ENCODE peak calls at places on chromosomes 1 and 21, in ten cellular contexts. One of them, this sample, is unnamed.

GRCh38 chr1:197400522-197400902 is 132.5 kb downstream of the CRB1 start:
- DNase-seq in lower leg skin: no peak
- DNase-seq in fibroblast of mammary gland: no peak
- DNase-seq in cardiac fibroblast: no peak
- DNase-seq in PC-3: no peak
- DNase-seq in mammary epithelial cell: no peak
- DNase-seq in GM20000: no peak
- DNase-seq in osteoblast: no peak
- DNase-seq in foreskin fibroblast: no peak
- DNase-seq in stomach: no peak
- DNase-seq in this sample: no peak

GRCh38 chr1:245684636-245685035 is 529.9 kb downstream of the KIF26B start:
- DNase-seq in stomach: peak; percentile 11
- DNase-seq in GM20000: no peak
- DNase-seq in mammary epithelial cell: no peak
- DNase-seq in foreskin fibroblast: no peak
- DNase-seq in lower leg skin: no peak
- DNase-seq in PC-3: no peak
- DNase-seq in osteoblast: no peak
- DNase-seq in cardiac fibroblast: no peak
- DNase-seq in fibroblast of mammary gland: no peak
- DNase-seq in this sample: no peak

GRCh38 chr1:50108497-50109073 is at the start of gene ELAVL4:
- DNase-seq in stomach: no peak
- DNase-seq in osteoblast: no peak
- DNase-seq in PC-3: no peak
- DNase-seq in lower leg skin: no peak
- DNase-seq in GM20000: no peak
- DNase-seq in mammary epithelial cell: no peak
- DNase-seq in fibroblast of mammary gland: no peak
- DNase-seq in foreskin fibroblast: no peak
- DNase-seq in cardiac fibroblast: no peak
- DNase-seq in this sample: no peak

GRCh38 chr1:107964397-107965111 is 426 bp downstream of the VAV3 start:
- DNase-seq in GM20000: peak; percentile 47
- DNase-seq in PC-3: no peak
- DNase-seq in osteoblast: peak; percentile 47
- DNase-seq in mammary epithelial cell: peak; percentile 53
- DNase-seq in cardiac fibroblast: peak; percentile 13
- DNase-seq in lower leg skin: no peak
- DNase-seq in foreskin fibroblast: no peak
- DNase-seq in stomach: peak; percentile 37
- DNase-seq in fibroblast of mammary gland: no peak
- DNase-seq in this sample: no peak

GRCh38 chr1:17112496-17113236 is 6.6 kb downstream of the PADI2 start:
- DNase-seq in GM20000: no peak
- DNase-seq in lower leg skin: no peak
- DNase-seq in foreskin fibroblast: no peak
- DNase-seq in mammary epithelial cell: no peak
- DNase-seq in stomach: no peak
- DNase-seq in fibroblast of mammary gland: no peak
- DNase-seq in cardiac fibroblast: no peak
- DNase-seq in PC-3: no peak
- DNase-seq in osteoblast: peak; percentile 4
- DNase-seq in this sample: no peak

GRCh38 chr1:231335663-231336602 is 1.7 kb downstream of the EXOC8 start:
- DNase-seq in foreskin fibroblast: no peak
- DNase-seq in GM20000: no peak
- DNase-seq in lower leg skin: no peak
- DNase-seq in PC-3: peak; percentile 46
- DNase-seq in mammary epithelial cell: peak; percentile 2
- DNase-seq in cardiac fibroblast: no peak
- DNase-seq in osteoblast: peak; percentile 56
- DNase-seq in stomach: no peak
- DNase-seq in fibroblast of mammary gland: no peak
- DNase-seq in this sample: no peak

GRCh38 chr1:230632273-230632873 is 9.9 kb upstream of the COG2 start:
- DNase-seq in lower leg skin: no peak
- DNase-seq in mammary epithelial cell: peak; percentile 39
- DNase-seq in cardiac fibroblast: peak; percentile 44
- DNase-seq in stomach: peak; percentile 32
- DNase-seq in fibroblast of mammary gland: peak; percentile 47
- DNase-seq in osteoblast: no peak
- DNase-seq in PC-3: peak; percentile 85
- DNase-seq in GM20000: no peak
- DNase-seq in foreskin fibroblast: peak; percentile 68
- DNase-seq in this sample: no peak

GRCh38 chr1:231528175-231529029 is at the start of gene TSNAX:
- DNase-seq in lower leg skin: peak; percentile 85
- DNase-seq in PC-3: peak; percentile 97
- DNase-seq in cardiac fibroblast: peak; percentile 95
- DNase-seq in fibroblast of mammary gland: peak; percentile 91
- DNase-seq in mammary epithelial cell: peak; percentile 90
- DNase-seq in stomach: peak; percentile 92
- DNase-seq in foreskin fibroblast: peak; percentile 97
- DNase-seq in GM20000: peak; percentile 92
- DNase-seq in osteoblast: peak; percentile 95
- DNase-seq in this sample: peak; percentile 70

GRCh38 chr1:11598461-11598860 is 55.8 kb downstream of the FBXO2 start:
- DNase-seq in mammary epithelial cell: peak; percentile 3
- DNase-seq in foreskin fibroblast: peak; percentile 6
- DNase-seq in stomach: no peak
- DNase-seq in osteoblast: peak; percentile 91
- DNase-seq in cardiac fibroblast: peak; percentile 64
- DNase-seq in fibroblast of mammary gland: peak; percentile 8
- DNase-seq in PC-3: no peak
- DNase-seq in GM20000: no peak
- DNase-seq in lower leg skin: no peak
- DNase-seq in this sample: no peak

GRCh38 chr21:34867785-34868184 is 181.3 kb downstream of the RUNX1 start:
- DNase-seq in foreskin fibroblast: no peak
- DNase-seq in PC-3: no peak
- DNase-seq in lower leg skin: no peak
- DNase-seq in mammary epithelial cell: no peak
- DNase-seq in fibroblast of mammary gland: no peak
- DNase-seq in cardiac fibroblast: no peak
- DNase-seq in osteoblast: no peak
- DNase-seq in GM20000: no peak
- DNase-seq in stomach: no peak
- DNase-seq in this sample: no peak

GRCh38 chr1:183735069-183735860 is 69.7 kb upstream of the RGL1 start:
- DNase-seq in cardiac fibroblast: peak; percentile 29
- DNase-seq in stomach: no peak
- DNase-seq in lower leg skin: no peak
- DNase-seq in mammary epithelial cell: no peak
- DNase-seq in GM20000: no peak
- DNase-seq in PC-3: peak; percentile 4
- DNase-seq in fibroblast of mammary gland: peak; percentile 22
- DNase-seq in foreskin fibroblast: peak; percentile 46
- DNase-seq in osteoblast: no peak
- DNase-seq in this sample: no peak

GRCh38 chr1:183739640-183740385 is 65.1 kb upstream of the RGL1 start:
- DNase-seq in GM20000: no peak
- DNase-seq in mammary epithelial cell: no peak
- DNase-seq in lower leg skin: no peak
- DNase-seq in foreskin fibroblast: no peak
- DNase-seq in PC-3: no peak
- DNase-seq in osteoblast: no peak
- DNase-seq in cardiac fibroblast: peak; percentile 18
- DNase-seq in stomach: no peak
- DNase-seq in fibroblast of mammary gland: peak; percentile 62
- DNase-seq in this sample: no peak

GRCh38 chr1:183742367-183742766 is 62.6 kb upstream of the RGL1 start:
- DNase-seq in fibroblast of mammary gland: no peak
- DNase-seq in PC-3: no peak
- DNase-seq in GM20000: no peak
- DNase-seq in osteoblast: no peak
- DNase-seq in stomach: no peak
- DNase-seq in mammary epithelial cell: no peak
- DNase-seq in foreskin fibroblast: no peak
- DNase-seq in lower leg skin: no peak
- DNase-seq in cardiac fibroblast: no peak
- DNase-seq in this sample: no peak

GRCh38 chr1:183736391-183736790 is 68.5 kb upstream of the RGL1 start:
- DNase-seq in cardiac fibroblast: no peak
- DNase-seq in GM20000: no peak
- DNase-seq in mammary epithelial cell: no peak
- DNase-seq in fibroblast of mammary gland: no peak
- DNase-seq in foreskin fibroblast: no peak
- DNase-seq in stomach: no peak
- DNase-seq in osteoblast: no peak
- DNase-seq in PC-3: no peak
- DNase-seq in lower leg skin: no peak
- DNase-seq in this sample: no peak

DNA sequence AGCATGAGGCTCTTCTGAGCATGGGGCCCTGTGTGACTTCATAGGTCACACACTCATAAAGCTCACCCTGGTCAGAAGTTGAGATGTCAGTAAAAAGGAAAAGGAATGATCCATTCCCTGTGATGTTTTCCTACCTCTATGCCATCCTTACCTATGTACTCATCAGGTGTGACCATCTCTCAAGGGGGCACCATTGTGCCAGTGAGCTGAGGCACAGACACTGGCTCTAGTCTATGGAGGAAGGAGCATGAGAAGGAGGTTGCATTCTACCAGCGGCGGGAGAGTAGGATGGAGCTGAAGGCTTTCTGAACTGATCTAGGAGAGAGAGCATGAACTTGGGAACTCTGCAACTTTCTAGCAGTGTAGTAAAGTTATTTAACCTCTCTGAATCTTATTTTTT is 65.8 kb upstream of the RGL1 start:
- DNase-seq in osteoblast: no peak
- DNase-seq in mammary epithelial cell: no peak
- DNase-seq in foreskin fibroblast: no peak
- DNase-seq in fibroblast of mammary gland: no peak
- DNase-seq in stomach: no peak
- DNase-seq in lower leg skin: no peak
- DNase-seq in cardiac fibroblast: no peak
- DNase-seq in PC-3: peak; percentile 14
- DNase-seq in GM20000: no peak
- DNase-seq in this sample: no peak
- TF ChIP-seq CTCF in osteoblast: no peak
- TF ChIP-seq CTCF in mammary epithelial cell: no peak
- TF ChIP-seq CTCF in foreskin fibroblast: no peak
- TF ChIP-seq CTCF in fibroblast of mammary gland: no peak
- TF ChIP-seq CTCF in stomach: no peak
- TF ChIP-seq CTCF in lower leg skin: no peak
- TF ChIP-seq CTCF in cardiac fibroblast: no peak
- TF ChIP-seq CTCF in PC-3: no peak
- TF ChIP-seq CTCF in GM20000: no peak
- TF ChIP-seq CTCF in this sample: no peak

GRCh38 chr1:228410671-228411070 is 4.0 kb upstream of the TRIM11 start:
- DNase-seq in lower leg skin: no peak
- DNase-seq in fibroblast of mammary gland: no peak
- DNase-seq in mammary epithelial cell: no peak
- DNase-seq in GM20000: no peak
- DNase-seq in cardiac fibroblast: no peak
- DNase-seq in PC-3: no peak
- DNase-seq in foreskin fibroblast: no peak
- DNase-seq in stomach: no peak
- DNase-seq in osteoblast: peak; percentile 71
- DNase-seq in this sample: no peak
- TF ChIP-seq CTCF in lower leg skin: no peak
- TF ChIP-seq CTCF in fibroblast of mammary gland: no peak
- TF ChIP-seq CTCF in mammary epithelial cell: no peak
- TF ChIP-seq CTCF in GM20000: no peak
- TF ChIP-seq CTCF in cardiac fibroblast: no peak
- TF ChIP-seq CTCF in PC-3: no peak
- TF ChIP-seq CTCF in foreskin fibroblast: no peak
- TF ChIP-seq CTCF in stomach: no peak
- TF ChIP-seq CTCF in osteoblast: no peak
- TF ChIP-seq CTCF in this sample: no peak

DNA sequence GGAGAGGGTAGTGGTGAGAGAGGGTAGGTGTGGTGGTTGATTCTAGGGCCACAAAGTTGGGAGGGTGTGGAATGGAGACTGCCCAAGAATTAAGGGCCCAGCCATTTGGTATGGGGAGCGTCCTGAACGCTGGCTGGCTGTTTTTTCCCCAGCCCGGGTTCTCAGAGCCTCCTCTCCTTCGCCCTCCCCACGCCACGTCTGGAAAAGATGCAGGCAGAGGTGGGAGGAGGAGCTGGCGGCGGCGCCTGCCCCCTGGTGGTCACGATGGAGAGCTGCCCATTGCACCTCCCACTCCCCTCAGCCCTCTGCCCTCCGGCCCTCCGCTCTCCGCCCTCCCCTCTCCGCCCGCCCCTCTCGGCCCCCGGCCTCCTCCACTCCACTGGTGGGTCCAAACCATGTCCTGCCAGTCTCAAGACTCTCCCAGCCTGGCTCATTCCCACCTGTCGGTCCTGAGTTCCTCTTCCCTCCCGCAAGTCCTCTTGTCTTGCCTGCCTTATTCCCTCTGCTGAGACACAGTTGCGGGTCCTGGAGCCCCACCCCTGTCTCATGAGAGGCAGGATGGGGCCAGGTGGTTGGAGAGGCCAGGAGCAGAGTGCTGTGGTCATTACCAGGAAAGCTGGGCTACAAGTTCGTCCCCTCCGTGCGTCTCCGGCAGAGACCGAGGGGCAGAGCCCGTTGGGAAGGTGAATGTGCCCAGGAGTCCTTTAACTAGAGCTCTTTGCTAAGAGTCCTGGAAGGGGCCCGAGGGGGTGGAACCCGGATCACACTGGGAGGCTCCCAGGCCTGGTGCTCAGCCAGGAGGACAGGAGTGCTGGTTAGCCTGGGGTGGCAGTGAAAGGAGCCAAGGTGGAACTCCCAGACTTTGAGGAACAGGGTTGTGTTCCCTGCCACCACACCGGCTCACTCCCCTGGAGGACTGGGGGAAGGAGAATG is 22.6 kb downstream of the ETNK2 start:
- DNase-seq in cardiac fibroblast: peak; percentile 73
- DNase-seq in foreskin fibroblast: peak; percentile 88
- DNase-seq in GM20000: peak; percentile 91
- DNase-seq in mammary epithelial cell: peak; percentile 31
- DNase-seq in PC-3: peak; percentile 77
- DNase-seq in osteoblast: peak; percentile 97
- DNase-seq in stomach: peak; percentile 78
- DNase-seq in lower leg skin: peak; percentile 65
- DNase-seq in fibroblast of mammary gland: peak; percentile 55
- DNase-seq in this sample: peak; percentile 99
- TF ChIP-seq CTCF in cardiac fibroblast: peak; percentile 92
- TF ChIP-seq CTCF in foreskin fibroblast: peak; percentile 79
- TF ChIP-seq CTCF in GM20000: peak; percentile 80
- TF ChIP-seq CTCF in mammary epithelial cell: peak; percentile 66
- TF ChIP-seq CTCF in PC-3: peak; percentile 88
- TF ChIP-seq CTCF in osteoblast: peak; percentile 76
- TF ChIP-seq CTCF in stomach: peak; percentile 92
- TF ChIP-seq CTCF in lower leg skin: peak; percentile 87
- TF ChIP-seq CTCF in fibroblast of mammary gland: peak; percentile 74
- TF ChIP-seq CTCF in this sample: peak; percentile 83

DNA sequence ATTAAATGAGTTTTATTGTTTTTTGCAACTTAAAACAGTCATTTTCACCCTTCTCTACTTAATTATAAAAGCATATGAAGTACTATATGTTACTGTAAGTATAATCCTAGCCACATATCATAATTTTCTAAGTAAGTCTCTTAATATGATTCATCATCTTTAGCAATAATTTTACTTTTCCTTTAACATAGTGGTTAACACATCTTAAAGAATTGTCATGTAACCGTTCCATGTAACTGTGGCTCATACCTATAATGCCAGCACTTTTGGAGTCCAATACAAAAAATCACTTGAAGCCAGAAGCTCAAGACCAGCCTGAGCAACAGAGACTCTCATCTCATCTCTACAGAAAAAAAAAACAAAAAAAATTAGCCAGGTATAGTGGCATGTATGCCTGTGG is 260.6 kb upstream of the DUSP10 start:
- DNase-seq in GM20000: no peak
- DNase-seq in mammary epithelial cell: no peak
- DNase-seq in cardiac fibroblast: no peak
- DNase-seq in lower leg skin: no peak
- DNase-seq in fibroblast of mammary gland: no peak
- DNase-seq in stomach: no peak
- DNase-seq in osteoblast: no peak
- DNase-seq in PC-3: no peak
- DNase-seq in foreskin fibroblast: no peak
- DNase-seq in this sample: no peak
- TF ChIP-seq CTCF in GM20000: no peak
- TF ChIP-seq CTCF in mammary epithelial cell: no peak
- TF ChIP-seq CTCF in cardiac fibroblast: no peak
- TF ChIP-seq CTCF in lower leg skin: no peak
- TF ChIP-seq CTCF in fibroblast of mammary gland: no peak
- TF ChIP-seq CTCF in stomach: no peak
- TF ChIP-seq CTCF in osteoblast: no peak
- TF ChIP-seq CTCF in PC-3: no peak
- TF ChIP-seq CTCF in foreskin fibroblast: no peak
- TF ChIP-seq CTCF in this sample: no peak